ENCODE peak calls at places on chromosomes 16 and 17, in nine cellular contexts. One of them, this sample, is unnamed.

GRCh38 chr17:65085397-65085796 is 28.9 kb upstream of the GNA13 start:
- DNase-seq in A673: peak
- DNase-seq in progenitor cell of endocrine pancreas: no peak
- DNase-seq in Calu3: no peak
- DNase-seq in fibroblast of mammary gland: peak
- DNase-seq in neural progenitor cell: no peak
- DNase-seq in kidney epithelial cell: no peak
- DNase-seq in PC-3: no peak
- DNase-seq in NB4: peak
- DNase-seq in this sample: no peak

GRCh38 chr16:74257061-74257460 is 39.6 kb upstream of the PSMD7 start:
- DNase-seq in A673: no peak
- DNase-seq in PC-3: no peak
- DNase-seq in fibroblast of mammary gland: no peak
- DNase-seq in neural progenitor cell: no peak
- DNase-seq in NB4: peak
- DNase-seq in kidney epithelial cell: no peak
- DNase-seq in progenitor cell of endocrine pancreas: no peak
- DNase-seq in Calu3: no peak
- DNase-seq in this sample: no peak

GRCh38 chr16:13313351-13313750 is 412.0 kb downstream of the SHISA9 start:
- DNase-seq in fibroblast of mammary gland: peak
- DNase-seq in Calu3: no peak
- DNase-seq in PC-3: no peak
- DNase-seq in neural progenitor cell: no peak
- DNase-seq in NB4: no peak
- DNase-seq in progenitor cell of endocrine pancreas: no peak
- DNase-seq in kidney epithelial cell: no peak
- DNase-seq in A673: no peak
- DNase-seq in this sample: no peak

GRCh38 chr17:80760501-80760900 is 215.9 kb downstream of the RPTOR start:
- DNase-seq in A673: no peak
- DNase-seq in neural progenitor cell: no peak
- DNase-seq in NB4: peak
- DNase-seq in fibroblast of mammary gland: no peak
- DNase-seq in PC-3: peak
- DNase-seq in Calu3: peak
- DNase-seq in kidney epithelial cell: no peak
- DNase-seq in progenitor cell of endocrine pancreas: no peak
- DNase-seq in this sample: no peak

GRCh38 chr17:79864147-79864546 is 24.9 kb upstream of the CBX4 start:
- DNase-seq in Calu3: no peak
- DNase-seq in progenitor cell of endocrine pancreas: no peak
- DNase-seq in neural progenitor cell: no peak
- DNase-seq in fibroblast of mammary gland: no peak
- DNase-seq in A673: no peak
- DNase-seq in NB4: no peak
- DNase-seq in PC-3: no peak
- DNase-seq in kidney epithelial cell: no peak
- DNase-seq in this sample: no peak

GRCh38 chr16:3945751-3946603 is 65.5 kb upstream of the CREBBP start:
- DNase-seq in kidney epithelial cell: peak
- DNase-seq in fibroblast of mammary gland: peak
- DNase-seq in progenitor cell of endocrine pancreas: no peak
- DNase-seq in Calu3: peak
- DNase-seq in neural progenitor cell: no peak
- DNase-seq in A673: peak
- DNase-seq in NB4: no peak
- DNase-seq in PC-3: peak
- DNase-seq in this sample: no peak

GRCh38 chr17:36696805-36697204 is 95.4 kb downstream of the MRM1 start:
- DNase-seq in A673: no peak
- DNase-seq in progenitor cell of endocrine pancreas: no peak
- DNase-seq in neural progenitor cell: no peak
- DNase-seq in PC-3: no peak
- DNase-seq in kidney epithelial cell: no peak
- DNase-seq in NB4: no peak
- DNase-seq in fibroblast of mammary gland: no peak
- DNase-seq in Calu3: no peak
- DNase-seq in this sample: no peak

GRCh38 chr17:44759096-44759915 is 518 bp downstream of the ADAM11 start:
- DNase-seq in neural progenitor cell: peak
- DNase-seq in NB4: no peak
- DNase-seq in Calu3: no peak
- DNase-seq in progenitor cell of endocrine pancreas: no peak
- DNase-seq in A673: no peak
- DNase-seq in PC-3: no peak
- DNase-seq in fibroblast of mammary gland: no peak
- DNase-seq in kidney epithelial cell: no peak
- DNase-seq in this sample: no peak

DNA sequence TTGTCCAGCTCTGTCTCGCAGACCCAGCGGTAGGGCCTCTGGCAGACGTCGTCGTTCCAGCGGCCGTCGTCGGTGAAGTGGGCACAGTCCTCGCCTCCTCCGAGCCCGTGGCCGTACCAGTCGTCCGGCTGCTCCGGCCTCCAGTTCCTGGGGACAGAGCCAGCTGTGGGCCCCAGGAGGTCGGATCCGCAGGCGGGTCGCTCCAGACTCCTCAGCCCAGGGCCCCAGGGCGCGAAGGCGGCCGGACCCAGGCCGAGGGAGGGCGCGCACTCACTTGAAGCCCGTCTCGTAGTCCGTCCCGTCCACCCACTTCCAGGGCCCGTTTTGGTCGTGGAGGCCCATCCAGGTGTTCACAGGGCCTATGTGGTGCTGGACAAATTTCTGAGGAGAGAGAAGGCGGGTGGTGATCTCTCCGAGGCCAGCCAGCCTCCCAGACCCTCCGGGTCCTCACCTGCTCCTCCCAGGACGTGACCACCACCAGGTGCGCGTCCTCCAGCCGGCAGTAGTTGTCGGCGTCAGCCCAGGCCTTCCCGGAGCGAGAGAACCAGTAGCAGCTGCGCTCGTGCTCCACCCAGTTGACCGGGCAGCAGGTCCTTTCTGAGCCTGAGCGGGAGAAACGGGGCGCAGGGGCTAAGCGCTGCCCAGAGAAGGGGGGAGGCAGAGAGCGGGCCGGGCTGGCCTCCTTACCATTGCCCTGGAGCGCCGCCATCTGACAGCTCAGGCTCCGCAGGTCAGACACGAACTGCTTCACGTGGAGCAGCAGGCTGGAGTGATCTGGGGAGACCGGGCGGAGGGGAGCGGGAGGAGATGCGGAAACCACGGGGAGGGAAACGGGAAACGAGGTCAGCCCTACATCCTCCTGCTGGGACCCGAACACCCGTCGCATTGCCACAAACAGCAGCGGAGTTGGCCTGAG is 5.2 kb downstream of the ASGR1 start:
- DNase-seq in fibroblast of mammary gland: peak
- DNase-seq in progenitor cell of endocrine pancreas: peak
- DNase-seq in A673: peak
- DNase-seq in Calu3: no peak
- DNase-seq in PC-3: no peak
- DNase-seq in kidney epithelial cell: no peak
- DNase-seq in NB4: no peak
- DNase-seq in neural progenitor cell: peak
- DNase-seq in this sample: peak
- TF ChIP-seq CTCF in fibroblast of mammary gland: no peak
- TF ChIP-seq CTCF in progenitor cell of endocrine pancreas: peak
- TF ChIP-seq CTCF in A673: no peak
- TF ChIP-seq CTCF in Calu3: no peak
- TF ChIP-seq CTCF in PC-3: no peak
- TF ChIP-seq CTCF in kidney epithelial cell: peak
- TF ChIP-seq CTCF in NB4: no peak
- TF ChIP-seq CTCF in neural progenitor cell: peak
- TF ChIP-seq CTCF in this sample: peak

GRCh38 chr16:70250748-70251650 is 741 bp downstream of the EXOSC6 start:
- DNase-seq in PC-3: peak
- DNase-seq in Calu3: peak
- DNase-seq in progenitor cell of endocrine pancreas: no peak
- DNase-seq in NB4: peak
- DNase-seq in A673: peak
- DNase-seq in fibroblast of mammary gland: peak
- DNase-seq in neural progenitor cell: peak
- DNase-seq in kidney epithelial cell: no peak
- DNase-seq in this sample: peak
- TF ChIP-seq CTCF in PC-3: no peak
- TF ChIP-seq CTCF in Calu3: no peak
- TF ChIP-seq CTCF in progenitor cell of endocrine pancreas: no peak
- TF ChIP-seq CTCF in NB4: no peak
- TF ChIP-seq CTCF in A673: no peak
- TF ChIP-seq CTCF in fibroblast of mammary gland: no peak
- TF ChIP-seq CTCF in neural progenitor cell: no peak
- TF ChIP-seq CTCF in kidney epithelial cell: no peak
- TF ChIP-seq CTCF in this sample: peak

GRCh38 chr16:89925596-89926079 is 2.5 kb downstream of the TUBB3 start:
- DNase-seq in A673: peak
- DNase-seq in neural progenitor cell: peak
- DNase-seq in Calu3: no peak
- DNase-seq in progenitor cell of endocrine pancreas: no peak
- DNase-seq in fibroblast of mammary gland: peak
- DNase-seq in kidney epithelial cell: no peak
- DNase-seq in NB4: peak
- DNase-seq in PC-3: no peak
- DNase-seq in this sample: no peak
- TF ChIP-seq CTCF in A673: no peak
- TF ChIP-seq CTCF in neural progenitor cell: peak
- TF ChIP-seq CTCF in Calu3: no peak
- TF ChIP-seq CTCF in progenitor cell of endocrine pancreas: no peak
- TF ChIP-seq CTCF in fibroblast of mammary gland: no peak
- TF ChIP-seq CTCF in kidney epithelial cell: no peak
- TF ChIP-seq CTCF in NB4: no peak
- TF ChIP-seq CTCF in PC-3: no peak
- TF ChIP-seq CTCF in this sample: no peak

GRCh38 chr17:2282297-2282873 is 21.2 kb downstream of the SMG6 start:
- DNase-seq in progenitor cell of endocrine pancreas: no peak
- DNase-seq in Calu3: no peak
- DNase-seq in PC-3: peak
- DNase-seq in neural progenitor cell: peak
- DNase-seq in NB4: peak
- DNase-seq in kidney epithelial cell: no peak
- DNase-seq in A673: peak
- DNase-seq in fibroblast of mammary gland: peak
- DNase-seq in this sample: peak
- TF ChIP-seq CTCF in progenitor cell of endocrine pancreas: peak
- TF ChIP-seq CTCF in Calu3: peak
- TF ChIP-seq CTCF in PC-3: peak
- TF ChIP-seq CTCF in neural progenitor cell: peak
- TF ChIP-seq CTCF in NB4: peak
- TF ChIP-seq CTCF in kidney epithelial cell: peak
- TF ChIP-seq CTCF in A673: peak
- TF ChIP-seq CTCF in fibroblast of mammary gland: peak
- TF ChIP-seq CTCF in this sample: peak

DNA sequence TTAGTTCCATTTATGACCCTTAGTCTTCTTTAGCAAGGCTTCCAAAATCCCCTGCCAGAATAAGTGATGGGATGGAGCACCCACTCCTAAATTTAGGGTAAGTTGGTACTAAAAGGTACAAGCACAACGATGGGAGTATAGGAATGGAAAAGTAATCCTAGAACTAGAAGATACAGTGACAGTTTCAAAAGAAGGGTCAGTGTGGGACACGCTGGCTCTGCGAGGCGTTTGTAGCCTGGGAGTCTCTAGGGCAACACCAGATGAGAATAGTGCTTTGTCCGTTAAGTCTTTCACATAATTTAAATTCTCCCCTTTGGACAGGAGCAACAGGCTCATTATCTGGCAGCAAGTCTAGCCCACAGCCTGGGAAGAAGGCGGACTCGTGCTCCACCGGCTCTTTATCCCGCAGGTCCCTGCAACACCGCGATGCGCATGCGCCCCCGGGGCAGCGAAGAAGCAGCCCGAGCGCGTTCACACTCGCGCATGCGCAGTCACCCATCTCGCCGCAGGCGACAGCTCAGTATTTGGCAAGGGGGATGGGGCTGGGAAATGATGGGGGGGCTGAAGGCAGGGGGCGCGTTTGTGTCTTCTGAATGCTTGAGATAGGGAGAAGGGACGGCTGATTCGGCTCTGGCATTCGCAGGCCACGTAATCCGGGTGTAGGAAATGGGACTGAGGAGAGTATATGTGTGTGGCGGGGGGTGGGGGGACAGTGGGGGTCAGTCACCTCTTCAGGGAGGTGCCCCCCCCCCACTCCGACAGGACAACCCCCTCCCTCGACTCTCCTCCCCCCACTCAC is 564 bp downstream of the SPOP start:
- DNase-seq in NB4: peak
- DNase-seq in kidney epithelial cell: peak
- DNase-seq in fibroblast of mammary gland: peak
- DNase-seq in A673: peak
- DNase-seq in progenitor cell of endocrine pancreas: peak
- DNase-seq in Calu3: peak
- DNase-seq in neural progenitor cell: peak
- DNase-seq in PC-3: peak
- DNase-seq in this sample: peak
- TF ChIP-seq CTCF in NB4: no peak
- TF ChIP-seq CTCF in kidney epithelial cell: no peak
- TF ChIP-seq CTCF in fibroblast of mammary gland: no peak
- TF ChIP-seq CTCF in A673: no peak
- TF ChIP-seq CTCF in progenitor cell of endocrine pancreas: no peak
- TF ChIP-seq CTCF in Calu3: no peak
- TF ChIP-seq CTCF in neural progenitor cell: no peak
- TF ChIP-seq CTCF in PC-3: no peak
- TF ChIP-seq CTCF in this sample: no peak